ENCODE peak calls at places on chromosomes 13 and 19, in five cellular contexts. J is cardiac muscle cell; G is left lobe of liver; Q is activated CD4-positive, alpha-beta T cell treated with anti-CD3 and anti-CD28 coated beads, Interleukin-2, amount 50 U/mL, for 24 hours; T is stimulated activated CD8-positive, alpha-beta memory T cell treated with anti-CD3 and anti-CD28 coated beads, Interleukin-7, amount 100 ng/mL, for 1 hour. D is an unnamed sample.

GRCh38 chr19:1110809-1111640 is 7.2 kb downstream of the GPX4 start:
- DNase-seq in J (peak; percentile 33), G (no peak), Q (no peak), T (no peak), D (no peak)

GRCh38 chr19:32886241-32886640 is 16.7 kb upstream of the SLC7A9 start:
- DNase-seq in J (no peak), G (peak; percentile 28), Q (no peak), T (no peak), D (no peak)

GRCh38 chr19:45331411-45331810 is 8.7 kb upstream of the CKM start:
- DNase-seq in J (no peak), G (no peak), Q (no peak), T (no peak), D (no peak)

GRCh38 chr13:65063753-65064152 is 2166.4 kb downstream of the PCDH9 start:
- DNase-seq in J (peak; percentile 54), G (no peak), Q (no peak), T (no peak), D (no peak)

GRCh38 chr13:92575782-92576181 is 650.8 kb upstream of the GPC6 start:
- DNase-seq in J (no peak), G (no peak), Q (no peak), T (no peak), D (peak; percentile 26)

GRCh38 chr13:106233336-106233735 is 302.1 kb downstream of the EFNB2 start:
- DNase-seq in J (no peak), G (no peak), Q (no peak), T (no peak), D (no peak)

GRCh38 chr19:52343548-52343947 is 7.5 kb downstream of the ZNF610 start:
- DNase-seq in J (peak; percentile 27), G (no peak), Q (peak; percentile 17), T (no peak), D (peak; percentile 41)

GRCh38 chr13:110509971-110510786 is 51.3 kb downstream of the RAB20 start:
- DNase-seq in J (peak; percentile 14), G (no peak), Q (no peak), T (no peak), D (no peak)

GRCh38 chr19:50928841-50929240 is 17.6 kb upstream of the KLK4 start:
- DNase-seq in J (no peak), G (no peak), Q (no peak), T (no peak), D (peak; percentile 47)

GRCh38 chr13:34104853-34105252 is 286.9 kb downstream of the RFC3 start:
- DNase-seq in J (no peak), G (no peak), Q (no peak), T (no peak), D (no peak)

GRCh38 chr19:4639531-4640246 is 373 bp downstream of the TNFAIP8L1 start:
- DNase-seq in J (no peak), G (peak; percentile 78), Q (no peak), T (no peak), D (no peak)

GRCh38 chr13:42876810-42877550 is 95.6 kb downstream of the FAM216B start:
- DNase-seq in J (peak; percentile 82), G (no peak), Q (no peak), T (no peak), D (no peak)

GRCh38 chr19:30070970-30071632 is 129.1 kb downstream of the URI1 start:
- DNase-seq in J (no peak), G (no peak), Q (no peak), T (no peak), D (no peak)

GRCh38 chr19:51948979-51949378 is 21.7 kb downstream of the ZNF613 start:
- DNase-seq in J (peak; percentile 55), G (no peak), Q (no peak), T (no peak), D (no peak)

GRCh38 chr19:46371371-46371901 is 24.5 kb downstream of the PPP5C start:
- DNase-seq in J (no peak), G (peak; percentile 41), Q (no peak), T (no peak), D (no peak)

GRCh38 chr13:57408312-57408711 is 223.2 kb upstream of the PCDH17 start:
- DNase-seq in J (no peak), G (no peak), Q (no peak), T (no peak), D (no peak)

GRCh38 chr13:50410921-50411712 is 395.9 kb downstream of the KCNRG start:
- DNase-seq in J (peak; percentile 81), G (no peak), Q (no peak), T (no peak), D (peak; percentile 20)

GRCh38 chr13:113821847-113822246 is 42.0 kb downstream of the GAS6 start:
- DNase-seq in J (no peak), G (no peak), Q (no peak), T (no peak), D (no peak)

GRCh38 chr19:3982701-3983541 is 2.3 kb downstream of the EEF2 start:
- DNase-seq in J (peak; percentile 47), G (no peak), Q (no peak), T (no peak), D (no peak)

GRCh38 chr19:48963371-48964204 is 1.5 kb upstream of the FTL start:
- DNase-seq in J (peak; percentile 76), G (peak; percentile 87), Q (peak; percentile 55), T (no peak), D (peak; percentile 80)

GRCh38 chr19:18469245-18470107 is 31.5 kb upstream of the ISYNA1 start:
- DNase-seq in J (peak; percentile 80), G (peak; percentile 78), Q (peak; percentile 40), T (no peak), D (peak; percentile 67)

GRCh38 chr13:32257649-32258048 is 57.5 kb downstream of the ZAR1L start:
- DNase-seq in J (no peak), G (no peak), Q (no peak), T (no peak), D (no peak)

GRCh38 chr19:3660493-3661219 is 34.1 kb upstream of the CACTIN start:
- DNase-seq in J (no peak), G (no peak), Q (no peak), T (no peak), D (no peak)

GRCh38 chr19:35232912-35233311 is 4.4 kb upstream of the FAM187B start:
- DNase-seq in J (no peak), G (peak; percentile 22), Q (no peak), T (no peak), D (no peak)

GRCh38 chr19:7447648-7448047 is 41.2 kb downstream of the PEX11G start:
- DNase-seq in J (no peak), G (no peak), Q (no peak), T (no peak), D (no peak)